ENCODE peak calls at places on chromosomes 16 and 17, in eight cellular contexts. G is MM.1S, A is SW480, D is NCI-H1417, Q is T-helper 17 cell, W is brain microvascular endothelial cell, V is GM03348, M is H4. T is an unnamed sample.

GRCh38 chr17:59365383-59365981 is 34.0 kb downstream of the YPEL2 start:
- DNase-seq in D (peak), V (no peak), M (no peak), W (no peak), G (peak), A (no peak), Q (no peak), T (no peak)

GRCh38 chr17:63476494-63476856 is 386 bp upstream of the ACE start:
- DNase-seq in G (no peak), W (no peak), M (no peak), D (peak), V (peak), A (no peak), Q (no peak), T (no peak)

GRCh38 chr17:67441052-67441738 is 64.1 kb downstream of the PITPNC1 start:
- DNase-seq in V (peak), A (no peak), W (peak), M (peak), D (no peak), G (no peak), Q (peak), T (no peak)

GRCh38 chr16:14448874-14449273 is 181.2 kb downstream of the PARN start:
- DNase-seq in A (no peak), V (no peak), W (no peak), D (no peak), M (no peak), G (no peak), Q (no peak), T (no peak)

GRCh38 chr16:71916397-71916920 is 21.1 kb downstream of the IST1 start:
- DNase-seq in W (peak), Q (no peak), D (no peak), G (no peak), M (no peak), A (no peak), V (no peak), T (no peak)

GRCh38 chr17:43723697-43724359 is 34.8 kb downstream of the SOST start:
- DNase-seq in W (peak), A (peak), D (no peak), G (no peak), Q (no peak), V (peak), M (peak), T (no peak)

GRCh38 chr17:4808378-4808767 is 1.4 kb downstream of the PLD2 start:
- DNase-seq in W (no peak), Q (no peak), G (no peak), V (no peak), M (no peak), A (no peak), D (no peak), T (no peak)

GRCh38 chr17:64773836-64774761 is 112.0 kb upstream of the SMURF2 start:
- DNase-seq in M (peak), G (peak), D (peak), V (peak), W (peak), Q (no peak), A (peak), T (no peak)

GRCh38 chr16:88387941-88388627 is 5.3 kb downstream of the ZNF469 start:
- DNase-seq in M (peak), G (no peak), W (no peak), Q (no peak), V (no peak), D (no peak), A (peak), T (peak)

GRCh38 chr17:6299275-6299674 is 135.6 kb downstream of the AIPL1 start:
- DNase-seq in G (no peak), A (no peak), M (no peak), Q (no peak), V (no peak), D (no peak), W (no peak), T (no peak)

GRCh38 chr17:1423456-1424135 is 23.6 kb upstream of the YWHAE start:
- DNase-seq in M (no peak), G (no peak), D (no peak), Q (no peak), W (no peak), V (no peak), A (no peak), T (peak)

GRCh38 chr17:79349506-79350400 is 261.1 kb downstream of the RBFOX3 start:
- DNase-seq in V (no peak), G (no peak), M (no peak), A (no peak), W (no peak), D (no peak), Q (no peak), T (no peak)

GRCh38 chr16:86380045-86380444 is 130.3 kb upstream of the FOXF1 start:
- DNase-seq in D (no peak), V (no peak), M (no peak), W (no peak), G (no peak), A (no peak), Q (no peak), T (no peak)

GRCh38 chr17:75277664-75278071 is 6.6 kb upstream of the MIF4GD start:
- DNase-seq in G (no peak), Q (no peak), A (no peak), V (peak), D (no peak), M (no peak), W (no peak), T (no peak)

GRCh38 chr16:56611281-56611833 is 3.0 kb downstream of the MT2A start:
- DNase-seq in W (peak), V (peak), G (no peak), D (no peak), M (peak), Q (no peak), A (no peak), T (no peak)

GRCh38 chr17:41810659-41811548 is 845 bp downstream of the P3H4 start:
- DNase-seq in G (no peak), W (no peak), D (no peak), M (no peak), A (no peak), Q (no peak), V (peak), T (no peak)

GRCh38 chr16:2963074-2963610 is 933 bp upstream of the KREMEN2 start:
- DNase-seq in A (no peak), V (no peak), W (no peak), D (peak), Q (no peak), M (no peak), G (no peak), T (no peak)

GRCh38 chr17:17818088-17818526 is 18.7 kb downstream of the SREBF1 start:
- DNase-seq in A (peak), V (peak), G (no peak), M (no peak), D (no peak), W (no peak), Q (no peak), T (no peak)

GRCh38 chr17:74975943-74976342 is 3.4 kb upstream of the HID1 start:
- DNase-seq in A (no peak), M (no peak), G (no peak), V (no peak), W (no peak), D (no peak), Q (no peak), T (no peak)

GRCh38 chr17:67322039-67322787 is 44.2 kb downstream of the PSMD12 start:
- DNase-seq in A (peak), Q (no peak), G (no peak), V (no peak), W (no peak), M (no peak), D (no peak), T (no peak)

GRCh38 chr17:63477471-63478440 is 895 bp downstream of the ACE start:
- DNase-seq in V (no peak), Q (no peak), W (no peak), G (no peak), A (peak), M (no peak), D (peak), T (no peak)

GRCh38 chr17:81735181-81736102 is 23.4 kb downstream of the SLC25A10 start:
- DNase-seq in G (no peak), V (peak), Q (no peak), M (no peak), W (no peak), A (peak), D (peak), T (no peak)

GRCh38 chr17:27494192-27495091 is 38.2 kb downstream of the KSR1 start:
- DNase-seq in M (no peak), D (peak), A (peak), Q (no peak), G (no peak), V (peak), W (no peak), T (no peak)

GRCh38 chr17:39094607-39095308 is 56.7 kb downstream of the PLXDC1 start:
- DNase-seq in V (no peak), A (no peak), W (no peak), D (no peak), Q (peak), G (no peak), M (no peak), T (no peak)

GRCh38 chr17:43532581-43532980 is 13.6 kb downstream of the ETV4 start:
- DNase-seq in G (no peak), A (peak), Q (no peak), W (no peak), M (no peak), V (no peak), D (no peak), T (no peak)

GRCh38 chr16:46844771-46845170 is 13.8 kb upstream of the C16orf87 start:
- DNase-seq in A (no peak), V (no peak), M (no peak), W (peak), Q (no peak), D (no peak), G (no peak), T (no peak)

GRCh38 chr17:32265192-32265895 is at the start of gene RHBDL3:
- DNase-seq in G (peak), D (peak), V (peak), W (no peak), A (peak), Q (no peak), M (no peak), T (no peak)

GRCh38 chr17:20992987-20993862 is 49.6 kb downstream of the USP22 start:
- DNase-seq in M (peak), A (peak), G (peak), V (peak), W (peak), Q (peak), D (peak), T (peak)

GRCh38 chr16:65312795-65313194 is 190.9 kb upstream of the CDH11 start:
- DNase-seq in M (no peak), V (peak), W (peak), Q (no peak), A (no peak), D (no peak), G (no peak), T (no peak)

GRCh38 chr17:9924735-9925191 is 19.7 kb upstream of the RCVRN start:
- DNase-seq in Q (no peak), G (peak), M (peak), W (peak), V (peak), D (peak), A (peak), T (peak)

GRCh38 chr17:75814900-75815373 is 29.3 kb downstream of the UNC13D start:
- DNase-seq in V (no peak), Q (no peak), W (peak), M (no peak), G (no peak), A (no peak), D (no peak), T (peak)

GRCh38 chr17:76314392-76315227 is 6.5 kb upstream of the QRICH2 start:
- DNase-seq in D (no peak), W (peak), A (no peak), M (no peak), V (no peak), G (no peak), Q (no peak), T (no peak)

GRCh38 chr16:30948956-30949654 is at the start of gene ORAI3:
- DNase-seq in V (peak), G (peak), Q (no peak), A (peak), M (peak), W (peak), D (peak), T (peak)

GRCh38 chr16:79415983-79416641 is 184.4 kb downstream of the MAF start:
- DNase-seq in A (no peak), G (no peak), M (no peak), D (no peak), V (no peak), Q (no peak), W (no peak), T (no peak)

T was measured in foreskin melanocyte.